ENCODE peak calls at places on chromosomes 16 and 17, in five cellular contexts. Q is Peyer's patch; A is CD8-positive, alpha-beta memory T cell; D is pancreas; S is testis. G is an unnamed sample. For H3K27me3 and H3K36me3, the result is how much of the 10 kb centered on the place peaks cover.

GRCh38 chr16:15757630-15758251 is 99.1 kb downstream of the MYH11 start:
- DNase-seq in Q (no peak), A (no peak), D (no peak), S (no peak), G (no peak)

GRCh38 chr17:21210411-21211076 is 3.4 kb downstream of the TMEM11 start:
- DNase-seq in Q (no peak), A (no peak), D (no peak), S (no peak), G (no peak)

GRCh38 chr16:22324787-22325597 is 27.8 kb downstream of the POLR3E start:
- DNase-seq in Q (no peak), A (no peak), D (no peak), S (no peak), G (no peak)

GRCh38 chr17:336110-337021 is 16.2 kb downstream of the RPH3AL start:
- DNase-seq in Q (no peak), A (peak), D (peak), S (peak), G (no peak)

GRCh38 chr17:76270770-76271668 is 5.9 kb downstream of the UBALD2 start:
- DNase-seq in Q (peak), A (no peak), D (peak), S (no peak), G (no peak)

GRCh38 chr16:19609359-19609758 is 53.9 kb downstream of the VPS35L start:
- DNase-seq in Q (no peak), A (no peak), D (no peak), S (peak), G (no peak)

GRCh38 chr17:40903129-40903847 is 18.2 kb upstream of the KRT20 start:
- DNase-seq in Q (no peak), A (no peak), D (no peak), S (no peak), G (peak)

GRCh38 chr17:29124135-29124930 is 55.9 kb downstream of the MYO18A start:
- DNase-seq in Q (no peak), A (peak), D (peak), S (peak), G (peak)

GRCh38 chr16:26316683-26317464 is 625.1 kb downstream of the HS3ST4 start:
- DNase-seq in Q (no peak), A (no peak), D (no peak), S (no peak), G (no peak)

GRCh38 chr16:12083625-12084024 is 107.1 kb downstream of the SNX29 start:
- DNase-seq in Q (no peak), A (no peak), D (no peak), S (no peak), G (no peak)

GRCh38 chr16:31527617-31528287 is at the start of gene AHSP:
- DNase-seq in Q (no peak), A (no peak), D (no peak), S (no peak), G (no peak)

DNA sequence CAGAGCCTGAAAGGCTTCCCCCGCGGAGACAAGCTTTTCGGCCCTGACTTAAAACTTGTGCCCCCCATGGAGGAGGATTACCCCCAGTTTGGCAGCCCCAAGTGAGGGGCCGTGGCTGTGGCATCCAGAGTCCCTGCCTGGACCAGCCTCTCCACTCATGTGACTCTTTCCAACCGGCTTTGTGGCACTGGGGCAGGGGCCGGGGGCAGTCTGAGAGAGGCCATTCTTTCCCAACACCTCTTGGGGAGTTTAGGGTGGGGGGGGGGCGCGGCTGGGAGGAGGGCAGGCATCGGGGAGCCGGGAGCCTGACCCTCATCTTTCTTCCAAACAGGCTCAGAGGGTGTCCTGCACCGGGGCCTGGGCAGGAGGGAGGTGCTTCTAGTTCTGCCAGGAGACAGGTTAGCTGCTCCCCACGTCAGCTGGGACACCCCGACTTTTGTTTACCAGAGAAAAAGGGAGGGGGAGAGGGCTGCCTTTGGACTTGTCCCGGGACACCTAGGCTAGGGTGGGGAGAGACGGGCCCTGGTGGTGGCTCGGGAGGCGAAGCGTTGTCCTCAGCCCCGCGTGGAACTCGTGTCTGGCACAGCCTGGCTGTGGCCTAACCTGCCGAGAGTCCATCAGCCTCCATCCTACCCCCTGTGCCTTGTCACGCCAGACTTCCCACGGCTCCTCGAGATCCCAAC is 7.3 kb upstream of the SERPINF1 start:
- DNase-seq in Q (no peak), A (no peak), D (no peak), S (no peak), G (no peak)
- H3K27me3 ChIP-seq in Q (under half), A (under half), D (under half), S (under half), G (under half)

DNA sequence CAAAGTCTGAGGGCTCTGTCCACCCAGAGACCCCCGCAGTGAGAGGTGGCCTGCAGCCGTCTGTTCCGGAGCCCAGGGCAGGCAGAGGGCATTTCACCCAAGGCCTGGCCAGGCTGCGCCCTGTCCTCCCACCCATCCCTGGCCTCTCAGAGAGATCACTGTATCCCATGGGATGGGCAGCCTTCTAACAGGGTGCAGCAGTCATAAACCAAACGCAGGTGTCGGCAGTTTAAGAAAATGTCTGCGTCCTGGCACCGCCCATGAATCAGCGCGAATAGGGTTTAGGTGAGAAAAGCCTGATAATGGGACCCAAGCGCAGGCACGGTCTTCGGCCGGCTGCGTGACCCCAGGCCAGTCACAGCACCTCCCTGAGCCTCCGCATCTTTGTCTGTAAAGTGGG is 5.4 kb downstream of the CYBA start:
- DNase-seq in Q (no peak), A (no peak), D (no peak), S (no peak), G (no peak)
- H3K36me3 ChIP-seq in Q (under half), A (under half), D (under half), S (under half), G (under half)

DNA sequence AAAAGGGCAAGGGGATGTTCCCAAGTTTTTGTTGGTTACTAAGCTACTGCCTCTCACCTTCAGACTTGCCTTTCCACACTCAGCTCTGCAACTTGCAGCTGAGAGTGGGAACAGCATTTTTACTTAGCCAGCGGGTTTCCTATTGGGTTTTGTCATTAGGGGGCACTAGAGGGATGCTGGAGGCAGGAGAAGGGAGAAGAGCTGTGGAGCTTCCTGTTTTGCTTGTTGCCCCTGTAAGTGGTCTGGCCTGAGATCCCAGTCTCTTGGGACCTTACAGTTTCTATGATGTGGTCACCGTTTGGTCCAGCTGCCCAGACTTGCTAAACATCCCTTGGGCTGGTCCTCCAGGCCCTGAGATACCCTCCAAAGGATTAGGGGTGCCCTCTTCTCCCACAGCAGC is 209.6 kb upstream of the NLRP1 start:
- DNase-seq in Q (no peak), A (no peak), D (no peak), S (no peak), G (no peak)
- H3K27me3 ChIP-seq in Q (under half), A (under half), D (under half), S (under half), G (half or more)

GRCh38 chr17:81282876-81283275 is 12.2 kb downstream of the SLC38A10 start:
- DNase-seq in Q (no peak), A (no peak), D (no peak), S (no peak), G (no peak)
- H3K36me3 ChIP-seq in Q (under half), A (under half), D (under half), S (under half), G (under half)

DNA sequence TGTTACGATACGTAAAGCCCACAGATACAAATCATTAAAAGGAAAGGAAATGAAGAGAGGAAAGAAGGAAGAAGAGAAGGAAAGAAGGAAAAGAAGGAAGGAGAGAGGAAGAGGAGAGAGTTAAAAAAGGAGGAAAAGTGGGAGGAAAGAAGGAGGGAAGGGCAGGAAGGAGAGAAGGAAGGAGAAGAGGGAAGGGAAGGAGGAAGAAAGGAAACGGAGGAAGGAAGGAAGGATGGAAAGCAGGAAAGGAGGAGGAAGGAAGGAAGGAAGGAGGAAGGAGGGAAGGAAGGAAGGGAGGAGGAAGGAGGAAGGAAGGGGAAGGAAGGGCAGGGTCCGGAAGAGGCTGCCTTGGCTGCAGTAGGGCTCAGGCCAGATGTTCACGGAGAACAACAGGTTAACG is 95.2 kb downstream of the ENGASE start:
- DNase-seq in Q (no peak), A (no peak), D (no peak), S (no peak), G (no peak)
- H3K27me3 ChIP-seq in Q (under half), A (under half), D (under half), S (under half), G (half or more)

GRCh38 chr17:82630212-82630611 is 18.0 kb downstream of the WDR45B start:
- DNase-seq in Q (no peak), A (no peak), D (no peak), S (no peak), G (no peak)
- H3K36me3 ChIP-seq in Q (under half), A (under half), D (under half), S (under half), G (half or more)

DNA sequence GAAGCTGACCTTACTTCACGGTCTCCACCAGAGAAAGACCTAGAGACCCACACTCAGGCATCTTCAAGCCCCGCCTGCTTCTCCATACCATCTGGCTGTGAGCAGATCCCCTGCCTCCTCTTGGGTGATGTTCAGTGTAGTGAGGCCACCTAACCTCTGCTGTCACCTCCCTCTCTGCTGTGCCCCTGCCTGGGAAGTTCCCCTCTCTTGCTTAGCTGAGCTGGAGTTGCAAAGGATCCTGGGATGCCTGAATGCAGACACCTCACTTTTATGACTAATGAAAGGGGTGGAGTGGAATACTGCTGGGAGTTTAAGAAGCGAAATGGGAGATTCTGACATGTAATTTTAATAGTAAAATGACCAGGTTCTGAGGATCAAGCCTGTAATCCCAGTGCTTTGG is 5.8 kb downstream of the IRX3 start:
- DNase-seq in Q (no peak), A (no peak), D (no peak), S (no peak), G (peak)
- H3K27me3 ChIP-seq in Q (under half), A (under half), D (under half), S (under half), G (under half)

GRCh38 chr16:21208429-21208828 is 2.9 kb downstream of the ZP2 start:
- DNase-seq in Q (no peak), A (no peak), D (no peak), S (no peak), G (no peak)
- H3K36me3 ChIP-seq in Q (under half), A (under half), D (under half), S (under half), G (under half)

DNA sequence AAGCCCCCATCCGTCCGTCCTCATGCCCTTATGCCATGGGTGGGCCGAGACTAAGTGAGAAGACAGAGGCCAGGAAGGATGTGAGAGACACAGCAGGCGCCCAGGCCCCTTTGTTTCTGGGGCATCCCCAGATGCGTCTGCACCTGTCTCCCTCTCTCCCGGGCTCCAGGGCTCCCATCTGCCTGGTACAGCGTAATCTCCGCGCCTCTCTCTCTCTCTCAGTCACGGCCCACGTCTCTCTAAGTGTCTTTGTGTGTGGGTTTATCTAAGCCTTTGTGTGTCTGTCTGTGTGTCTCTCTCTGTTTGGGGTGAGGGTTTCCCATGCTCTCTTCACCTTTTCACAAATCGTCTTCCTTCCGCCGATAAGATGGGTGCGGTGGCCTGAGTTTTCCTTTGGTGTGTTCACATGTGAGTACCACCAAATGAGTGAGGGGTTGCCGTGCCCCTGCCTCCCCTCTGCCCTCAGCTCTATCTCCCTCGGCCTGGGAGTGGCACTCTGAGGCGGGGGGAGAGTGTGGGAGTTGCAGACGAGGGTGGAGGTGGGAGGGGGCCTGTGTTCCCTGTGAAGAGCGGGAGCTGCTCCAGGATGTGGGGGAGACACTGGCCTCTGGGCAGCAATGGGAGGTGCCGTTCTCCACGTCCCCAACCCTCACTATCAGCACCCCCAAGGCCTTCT is 25.8 kb upstream of the ABCC3 start:
- DNase-seq in Q (no peak), A (no peak), D (no peak), S (no peak), G (no peak)
- H3K27me3 ChIP-seq in Q (under half), A (under half), D (under half), S (under half), G (under half)

GRCh38 chr16:68062910-68063393 is 22.2 kb upstream of the NFATC3 start:
- DNase-seq in Q (peak), A (peak), D (no peak), S (no peak), G (no peak)

GRCh38 chr16:68064791-68065365 is 20.3 kb upstream of the NFATC3 start:
- DNase-seq in Q (peak), A (peak), D (peak), S (peak), G (peak)

GRCh38 chr16:68068926-68069325 is 16.2 kb upstream of the NFATC3 start:
- DNase-seq in Q (no peak), A (no peak), D (no peak), S (no peak), G (no peak)

GRCh38 chr16:68066763-68067162 is 18.4 kb upstream of the NFATC3 start:
- DNase-seq in Q (no peak), A (no peak), D (no peak), S (no peak), G (no peak)

DNA sequence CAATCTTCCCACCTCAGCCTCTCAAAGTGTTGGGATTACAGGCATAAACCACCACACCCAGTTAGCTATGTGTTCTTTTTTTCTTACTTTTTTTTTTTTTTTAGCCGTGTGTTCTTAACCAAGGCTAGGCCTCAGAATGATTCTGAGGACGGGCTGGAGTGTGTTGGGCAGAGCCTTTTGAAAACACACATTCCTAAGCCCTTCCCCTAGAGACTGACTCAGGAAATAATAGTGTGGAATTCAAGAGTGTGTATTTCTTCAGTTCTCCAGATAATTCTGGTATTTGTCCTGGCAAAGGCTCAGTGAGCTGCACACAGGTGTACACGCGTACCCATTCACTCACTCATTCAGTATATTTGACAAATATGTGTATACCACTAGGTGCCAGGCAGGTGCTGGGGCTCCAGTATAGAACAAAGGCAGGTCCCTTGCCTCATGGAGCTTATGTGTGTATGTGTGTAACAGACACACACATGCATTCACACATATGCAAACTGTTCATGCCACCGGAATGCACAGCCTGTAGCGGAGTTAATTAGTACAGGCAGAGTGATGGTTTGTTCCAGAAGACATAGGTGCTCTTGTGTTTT is 19.4 kb upstream of the NFATC3 start:
- DNase-seq in Q (peak), A (no peak), D (no peak), S (no peak), G (peak)
- H3K36me3 ChIP-seq in Q (under half), A (under half), D (under half), S (under half), G (under half)

G was measured in adipocyte.